ENCODE peak calls at places on chromosome 12, in six cellular contexts. O, Q, W, C, G and Y are unnamed samples.

GRCh38 chr12:90842477-90842876 is 112.5 kb downstream of the CCER1 start:
- DNase-seq in O (no peak), Q (no peak), W (no peak), C (no peak), G (peak), Y (no peak)

GRCh38 chr12:49017764-49018281 is 753 bp downstream of the PRKAG1 start:
- DNase-seq in O (no peak), Q (no peak), W (no peak), C (peak), G (no peak), Y (no peak)

GRCh38 chr12:45051490-45052105 is 699 bp upstream of the DBX2 start:
- DNase-seq in O (peak), Q (no peak), W (peak), C (no peak), G (no peak), Y (no peak)

GRCh38 chr12:20883288-20883687 is 72.8 kb downstream of the SLCO1B3 start:
- DNase-seq in O (no peak), Q (no peak), W (peak), C (no peak), G (no peak), Y (no peak)

GRCh38 chr12:93777249-93777648 is 100.1 kb downstream of the CRADD start:
- DNase-seq in O (no peak), Q (no peak), W (no peak), C (no peak), G (no peak), Y (no peak)

GRCh38 chr12:110582286-110583136 is 607 bp downstream of the PPTC7 start:
- DNase-seq in O (peak), Q (peak), W (peak), C (peak), G (peak), Y (no peak)

GRCh38 chr12:94980577-94980976 is 22.9 kb downstream of the NDUFA12 start:
- DNase-seq in O (no peak), Q (no peak), W (no peak), C (no peak), G (no peak), Y (no peak)

GRCh38 chr12:13099066-13099909 is 4.2 kb downstream of the GSG1 start:
- DNase-seq in O (no peak), Q (no peak), W (no peak), C (no peak), G (peak), Y (no peak)

GRCh38 chr12:94010307-94010706 is 138.1 kb upstream of the PLXNC1 start:
- DNase-seq in O (no peak), Q (no peak), W (no peak), C (no peak), G (no peak), Y (no peak)